ENCODE peak calls at places on chromosomes 12 and 14, in ten cellular contexts. M is IMR-90, Q is PC-9, T is GM20000, D is lower lobe of right lung, U is type B pancreatic cell, K is BE2C, L is GM12865, W is tibial artery, G is omental fat pad. S is an unnamed sample.

GRCh38 chr14:92439551-92440344 is 73.8 kb upstream of the RIN3 start:
- DNase-seq in U (no peak), D (no peak), K (no peak), M (no peak), L (peak; percentile 54), T (no peak), W (no peak), Q (no peak), G (no peak), S (no peak)

GRCh38 chr14:96631030-96631429 is 128.8 kb downstream of the PAPOLA start:
- DNase-seq in G (peak; percentile 16), U (peak; percentile 60), T (peak; percentile 1), Q (no peak), W (peak; percentile 46), D (no peak), K (no peak), L (no peak), M (no peak), S (no peak)

GRCh38 chr12:101207086-101207780 is 2.8 kb downstream of the SLC5A8 start:
- DNase-seq in K (no peak), G (no peak), M (no peak), D (no peak), U (no peak), L (no peak), T (no peak), W (no peak), Q (no peak), S (no peak)

GRCh38 chr12:54561164-54561563 is 11.8 kb downstream of the PDE1B start:
- DNase-seq in D (peak; percentile 63), U (no peak), M (no peak), Q (no peak), W (peak; percentile 87), L (no peak), T (peak; percentile 28), G (no peak), K (no peak), S (no peak)

GRCh38 chr12:95963104-95963503 is 20.0 kb downstream of the AMDHD1 start:
- DNase-seq in U (no peak), K (no peak), W (no peak), M (no peak), Q (no peak), T (no peak), D (no peak), G (no peak), L (peak; percentile 28), S (no peak)

GRCh38 chr14:98853063-98853729 is 418.8 kb downstream of the BCL11B start:
- DNase-seq in U (no peak), W (no peak), M (no peak), D (no peak), K (no peak), G (no peak), L (no peak), T (no peak), Q (no peak), S (no peak)

GRCh38 chr12:107461222-107461980 is 224.2 kb upstream of the PWP1 start:
- DNase-seq in M (peak; percentile 91), Q (no peak), W (no peak), L (no peak), K (peak; percentile 73), D (no peak), T (no peak), U (no peak), G (no peak), S (no peak)

GRCh38 chr12:1922075-1922709 is 3.7 kb upstream of the CACNA2D4 start:
- DNase-seq in Q (no peak), U (no peak), M (no peak), L (no peak), G (no peak), K (no peak), W (peak; percentile 57), T (peak; percentile 13), D (peak; percentile 45), S (no peak)

GRCh38 chr12:121212875-121213274 is 2.9 kb downstream of the P2RX4 start:
- DNase-seq in M (no peak), T (no peak), L (no peak), K (no peak), D (no peak), Q (no peak), U (no peak), G (no peak), W (no peak), S (no peak)

GRCh38 chr12:130863298-130863697 is 8.6 kb upstream of the RAN start:
- DNase-seq in D (no peak), G (no peak), Q (no peak), K (no peak), T (no peak), W (no peak), M (no peak), L (no peak), U (no peak), S (no peak)

GRCh38 chr12:46770501-46771183 is 55.2 kb downstream of the SLC38A4 start:
- DNase-seq in W (no peak), G (no peak), M (peak; percentile 59), L (no peak), K (no peak), Q (peak; percentile 13), T (no peak), U (no peak), D (no peak), S (peak; percentile 30)

GRCh38 chr12:95949801-95950206 is 6.7 kb downstream of the AMDHD1 start:
- DNase-seq in K (no peak), M (no peak), G (no peak), W (no peak), T (no peak), D (no peak), Q (no peak), U (no peak), L (no peak), S (no peak)

GRCh38 chr14:65985976-65986375 is 500.2 kb upstream of the CCDC196 start:
- DNase-seq in W (no peak), G (no peak), U (no peak), M (no peak), T (no peak), D (no peak), L (no peak), K (no peak), Q (no peak), S (no peak)

GRCh38 chr14:54776361-54777001 is 126.1 kb downstream of the GCH1 start:
- DNase-seq in Q (peak; percentile 40), D (peak; percentile 76), W (peak; percentile 77), G (no peak), K (peak; percentile 39), T (peak; percentile 48), M (peak; percentile 79), U (no peak), L (peak; percentile 50), S (no peak)

GRCh38 chr12:120438495-120439198 is 734 bp downstream of the COX6A1 start:
- DNase-seq in W (no peak), L (peak; percentile 23), D (no peak), M (no peak), K (no peak), U (no peak), T (no peak), Q (no peak), G (no peak), S (no peak)

GRCh38 chr14:73833530-73834257 is 17.9 kb upstream of the PTGR2 start:
- DNase-seq in K (no peak), W (no peak), L (no peak), Q (peak; percentile 32), D (no peak), M (peak; percentile 44), T (no peak), U (no peak), G (no peak), S (no peak)

DNA sequence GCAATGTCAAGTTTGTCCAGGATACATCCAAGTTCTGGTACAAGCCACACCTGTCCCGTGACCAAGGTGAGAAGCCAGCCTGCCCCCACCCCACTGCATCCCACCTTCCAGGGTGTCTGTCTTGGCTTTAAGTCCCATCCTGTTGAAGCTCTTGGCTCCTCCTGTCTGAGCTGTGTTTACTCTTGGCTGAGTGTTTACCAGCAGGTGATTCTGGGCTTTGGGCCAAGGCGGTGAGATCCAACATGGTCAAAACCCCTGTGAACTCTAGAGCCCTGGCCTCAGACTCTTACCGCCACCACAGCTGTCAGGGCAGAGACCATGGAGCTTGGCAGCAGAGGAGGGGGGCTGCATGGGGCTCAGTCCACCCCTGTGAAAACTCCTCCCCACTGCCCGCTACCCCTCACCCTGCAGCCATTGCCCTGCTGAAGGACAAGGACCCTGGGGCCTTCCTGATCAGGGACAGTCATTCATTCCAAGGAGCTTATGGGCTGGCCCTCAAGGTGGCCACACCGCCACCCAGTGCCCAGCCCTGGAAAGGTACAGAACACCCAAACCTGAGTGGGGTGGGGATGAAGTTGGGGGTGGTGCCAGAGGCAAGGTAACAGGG is 11.6 kb downstream of the TNS2 start:
- DNase-seq in Q (peak; percentile 81), U (peak; percentile 62), L (no peak), G (no peak), K (no peak), M (no peak), T (no peak), D (peak; percentile 85), W (peak; percentile 72), S (no peak)
- TF ChIP-seq CTCF in Q (peak; percentile 70), U (no peak), L (peak; percentile 20), G (no peak), K (peak; percentile 26), M (no peak), T (no peak), D (peak; percentile 26), W (no peak), S (no peak)

GRCh38 chr12:76871082-76871481 is 7.7 kb downstream of the CSRP2 start:
- DNase-seq in G (no peak), U (no peak), W (no peak), D (no peak), T (no peak), M (no peak), L (no peak), Q (no peak), K (no peak), S (no peak)
- TF ChIP-seq CTCF in G (no peak), U (no peak), W (no peak), D (no peak), T (no peak), M (no peak), L (no peak), Q (no peak), K (no peak), S (no peak)

GRCh38 chr12:132373967-132374820 is 44.8 kb upstream of the GALNT9 start:
- DNase-seq in L (no peak), D (no peak), T (no peak), W (no peak), M (no peak), G (no peak), K (no peak), Q (no peak), U (no peak), S (peak; percentile 50)
- TF ChIP-seq CTCF in L (no peak), D (no peak), T (no peak), W (no peak), M (no peak), G (no peak), K (no peak), Q (no peak), U (no peak), S (no peak)

DNA sequence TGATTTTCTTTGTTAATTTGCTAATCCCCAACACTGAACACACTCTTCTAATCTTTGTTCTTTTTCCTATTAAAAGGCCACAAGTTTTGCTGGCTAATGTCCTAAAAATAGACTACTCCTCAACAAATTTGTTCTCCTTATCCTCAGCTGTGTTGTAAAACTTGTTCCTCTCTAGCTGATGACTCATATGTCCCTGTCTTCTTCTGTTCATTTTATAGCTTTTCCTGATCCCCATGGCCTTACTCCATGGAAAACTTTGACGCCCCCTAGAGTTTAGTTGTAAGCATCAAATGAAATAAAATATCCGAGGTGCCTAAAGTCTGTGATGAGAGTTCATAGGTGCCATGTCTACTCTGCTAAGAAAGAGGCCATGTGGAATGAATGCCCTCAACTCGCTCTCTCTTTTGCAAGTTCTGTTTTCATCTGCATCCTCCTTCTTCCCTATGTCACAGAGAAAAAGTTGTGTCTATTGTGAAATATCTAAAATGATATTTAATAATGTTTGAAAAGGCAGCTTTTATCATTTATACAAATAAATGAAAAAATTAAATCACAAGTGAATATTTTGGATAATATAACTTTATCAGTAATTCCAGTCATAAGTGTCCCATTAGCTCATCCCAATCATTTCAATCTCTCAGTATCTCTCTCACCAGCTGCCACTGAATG is 237.9 kb downstream of the IPO8 start:
- DNase-seq in U (no peak), G (no peak), W (no peak), M (peak; percentile 64), Q (no peak), D (no peak), L (no peak), K (no peak), T (no peak), S (no peak)
- TF ChIP-seq CTCF in U (peak; percentile 52), G (no peak), W (no peak), M (peak; percentile 28), Q (peak; percentile 63), D (no peak), L (no peak), K (peak; percentile 54), T (no peak), S (no peak)